ENCODE peak calls at places on chromosomes 11 and 22, in eight cellular contexts. One of them, this sample, is unnamed.

GRCh38 chr11:62851807-62852522 is 12.6 kb upstream of the WDR74 start:
- DNase-seq in breast epithelium: no peak
- DNase-seq in MM.1S: no peak
- DNase-seq in Peyer's patch: no peak
- DNase-seq in H9: no peak
- DNase-seq in suprapubic skin: no peak
- DNase-seq in ovary: no peak
- DNase-seq in GM23248: no peak
- DNase-seq in this sample: no peak

GRCh38 chr11:346529-346928 is 22.8 kb upstream of the B4GALNT4 start:
- DNase-seq in suprapubic skin: no peak
- DNase-seq in breast epithelium: no peak
- DNase-seq in Peyer's patch: no peak
- DNase-seq in GM23248: no peak
- DNase-seq in MM.1S: no peak
- DNase-seq in ovary: no peak
- DNase-seq in H9: no peak
- DNase-seq in this sample: no peak

GRCh38 chr11:1028616-1029015 is 7.9 kb downstream of the MUC6 start:
- DNase-seq in Peyer's patch: no peak
- DNase-seq in GM23248: no peak
- DNase-seq in breast epithelium: no peak
- DNase-seq in H9: no peak
- DNase-seq in MM.1S: no peak
- DNase-seq in ovary: no peak
- DNase-seq in suprapubic skin: no peak
- DNase-seq in this sample: no peak

GRCh38 chr22:24166811-24167210 is 14.5 kb upstream of the SUSD2 start:
- DNase-seq in H9: no peak
- DNase-seq in breast epithelium: no peak
- DNase-seq in MM.1S: no peak
- DNase-seq in Peyer's patch: no peak
- DNase-seq in GM23248: no peak
- DNase-seq in suprapubic skin: no peak
- DNase-seq in ovary: no peak
- DNase-seq in this sample: no peak

GRCh38 chr11:4008116-4008515 is 86.5 kb upstream of the RRM1 start:
- DNase-seq in breast epithelium: no peak
- DNase-seq in suprapubic skin: no peak
- DNase-seq in Peyer's patch: no peak
- DNase-seq in H9: no peak
- DNase-seq in MM.1S: no peak
- DNase-seq in ovary: no peak
- DNase-seq in GM23248: no peak
- DNase-seq in this sample: no peak

GRCh38 chr11:2109541-2110019 is 29.6 kb downstream of the IGF2 start:
- DNase-seq in H9: peak
- DNase-seq in Peyer's patch: no peak
- DNase-seq in GM23248: no peak
- DNase-seq in ovary: no peak
- DNase-seq in MM.1S: no peak
- DNase-seq in breast epithelium: no peak
- DNase-seq in suprapubic skin: no peak
- DNase-seq in this sample: no peak

GRCh38 chr11:44979536-44980399 is 29.1 kb upstream of the TP53I11 start:
- DNase-seq in suprapubic skin: no peak
- DNase-seq in MM.1S: no peak
- DNase-seq in breast epithelium: peak
- DNase-seq in GM23248: no peak
- DNase-seq in H9: peak
- DNase-seq in Peyer's patch: peak
- DNase-seq in ovary: no peak
- DNase-seq in this sample: no peak

GRCh38 chr22:37483050-37483449 is 3.1 kb downstream of the MFNG start:
- DNase-seq in H9: no peak
- DNase-seq in GM23248: no peak
- DNase-seq in ovary: no peak
- DNase-seq in Peyer's patch: no peak
- DNase-seq in MM.1S: no peak
- DNase-seq in breast epithelium: no peak
- DNase-seq in suprapubic skin: no peak
- DNase-seq in this sample: no peak

GRCh38 chr11:70437111-70437784 is 38.9 kb downstream of the CTTN start:
- DNase-seq in MM.1S: no peak
- DNase-seq in suprapubic skin: no peak
- DNase-seq in H9: no peak
- DNase-seq in ovary: no peak
- DNase-seq in Peyer's patch: no peak
- DNase-seq in GM23248: no peak
- DNase-seq in breast epithelium: no peak
- DNase-seq in this sample: no peak

GRCh38 chr22:39314251-39314971 is 5.0 kb downstream of the RPL3 start:
- DNase-seq in ovary: no peak
- DNase-seq in H9: peak
- DNase-seq in breast epithelium: no peak
- DNase-seq in MM.1S: no peak
- DNase-seq in Peyer's patch: no peak
- DNase-seq in GM23248: peak
- DNase-seq in suprapubic skin: no peak
- DNase-seq in this sample: no peak

GRCh38 chr11:1280116-1281035 is 29.1 kb downstream of the TOLLIP start:
- DNase-seq in ovary: no peak
- DNase-seq in MM.1S: no peak
- DNase-seq in Peyer's patch: no peak
- DNase-seq in breast epithelium: no peak
- DNase-seq in H9: no peak
- DNase-seq in suprapubic skin: no peak
- DNase-seq in GM23248: no peak
- DNase-seq in this sample: no peak

GRCh38 chr22:30867746-30868662 is 100.6 kb downstream of the MORC2 start:
- DNase-seq in H9: peak
- DNase-seq in GM23248: no peak
- DNase-seq in MM.1S: no peak
- DNase-seq in breast epithelium: peak
- DNase-seq in Peyer's patch: no peak
- DNase-seq in ovary: no peak
- DNase-seq in suprapubic skin: peak
- DNase-seq in this sample: no peak

GRCh38 chr22:29167032-29167911 is 38.4 kb upstream of the EMID1 start:
- DNase-seq in H9: no peak
- DNase-seq in GM23248: no peak
- DNase-seq in Peyer's patch: no peak
- DNase-seq in ovary: no peak
- DNase-seq in MM.1S: peak
- DNase-seq in suprapubic skin: no peak
- DNase-seq in breast epithelium: no peak
- DNase-seq in this sample: no peak

GRCh38 chr11:85651118-85651517 is 3.4 kb downstream of the TMEM126A start:
- DNase-seq in GM23248: no peak
- DNase-seq in suprapubic skin: no peak
- DNase-seq in ovary: no peak
- DNase-seq in H9: no peak
- DNase-seq in breast epithelium: no peak
- DNase-seq in Peyer's patch: no peak
- DNase-seq in MM.1S: no peak
- DNase-seq in this sample: no peak
- H3K27ac ChIP-seq in GM23248: no peak
- H3K27ac ChIP-seq in suprapubic skin: no peak
- H3K27ac ChIP-seq in ovary: no peak
- H3K27ac ChIP-seq in H9: no peak
- H3K27ac ChIP-seq in breast epithelium: no peak
- H3K27ac ChIP-seq in Peyer's patch: no peak
- H3K27ac ChIP-seq in MM.1S: no peak
- H3K27ac ChIP-seq in this sample: no peak

DNA sequence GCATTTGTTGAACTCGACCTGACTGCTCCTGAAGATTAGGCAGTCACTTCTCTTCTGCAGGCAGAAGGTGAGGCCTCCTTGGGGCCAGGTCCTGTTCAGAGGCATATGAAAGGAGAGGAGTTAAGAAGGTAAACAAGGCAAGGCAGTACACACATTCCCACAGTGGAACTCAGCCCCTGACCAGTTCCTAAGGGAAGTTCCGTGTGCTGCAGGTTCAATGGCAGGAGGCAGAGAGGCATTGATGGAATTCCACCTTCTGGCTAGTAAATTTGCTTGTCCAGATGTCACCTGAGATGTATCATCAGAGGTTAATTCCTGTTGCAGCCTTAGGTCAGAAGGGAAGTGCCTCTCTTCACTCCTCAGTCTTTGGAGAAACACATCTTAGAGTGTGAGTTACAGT is 336.9 kb upstream of the MTNR1B start:
- DNase-seq in Peyer's patch: no peak
- DNase-seq in MM.1S: no peak
- DNase-seq in suprapubic skin: no peak
- DNase-seq in H9: peak
- DNase-seq in ovary: no peak
- DNase-seq in breast epithelium: no peak
- DNase-seq in GM23248: no peak
- DNase-seq in this sample: no peak
- H3K27ac ChIP-seq in Peyer's patch: no peak
- H3K27ac ChIP-seq in MM.1S: no peak
- H3K27ac ChIP-seq in suprapubic skin: no peak
- H3K27ac ChIP-seq in H9: no peak
- H3K27ac ChIP-seq in ovary: no peak
- H3K27ac ChIP-seq in breast epithelium: no peak
- H3K27ac ChIP-seq in GM23248: no peak
- H3K27ac ChIP-seq in this sample: no peak

DNA sequence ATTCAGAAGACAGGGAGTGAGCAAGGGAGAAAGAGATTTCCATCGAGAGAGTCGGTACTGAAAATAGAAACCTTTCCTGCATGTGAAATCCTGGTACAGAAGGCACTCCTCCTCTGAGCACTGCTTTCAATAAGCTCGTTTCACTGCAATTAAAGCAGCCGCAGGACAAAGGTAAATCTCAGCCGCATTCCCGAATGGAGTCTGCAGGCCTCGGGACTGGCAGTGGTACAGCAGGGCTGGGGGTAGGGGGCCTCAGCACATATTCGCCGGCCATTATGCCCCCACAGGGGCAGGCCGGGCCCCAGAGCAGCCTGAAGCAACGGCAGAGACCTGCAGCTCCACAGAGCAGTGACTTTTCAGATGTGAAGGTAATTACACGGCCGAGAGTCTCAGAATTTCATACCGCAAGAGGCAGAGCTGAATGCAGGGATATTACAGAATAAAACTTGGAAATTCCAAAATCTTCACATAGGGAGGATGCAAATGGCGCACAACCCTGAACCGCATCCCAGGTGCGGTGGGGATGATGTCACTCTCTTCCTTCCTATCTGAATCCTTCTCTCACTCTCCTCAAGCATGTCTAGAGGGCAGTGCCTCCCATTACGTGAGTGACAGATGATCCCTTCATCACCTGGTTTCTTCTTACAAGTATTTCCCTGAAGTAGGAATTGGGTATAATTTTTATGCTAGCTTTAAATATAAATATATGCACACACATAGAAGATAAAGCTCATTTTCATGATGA is 622.1 kb downstream of the OPCML start:
- DNase-seq in breast epithelium: no peak
- DNase-seq in Peyer's patch: no peak
- DNase-seq in H9: no peak
- DNase-seq in MM.1S: no peak
- DNase-seq in GM23248: no peak
- DNase-seq in ovary: no peak
- DNase-seq in suprapubic skin: no peak
- DNase-seq in this sample: no peak
- H3K27ac ChIP-seq in breast epithelium: no peak
- H3K27ac ChIP-seq in Peyer's patch: peak
- H3K27ac ChIP-seq in H9: no peak
- H3K27ac ChIP-seq in MM.1S: no peak
- H3K27ac ChIP-seq in GM23248: no peak
- H3K27ac ChIP-seq in ovary: no peak
- H3K27ac ChIP-seq in suprapubic skin: no peak
- H3K27ac ChIP-seq in this sample: no peak

GRCh38 chr22:21766933-21767462 is 31.4 kb upstream of the YPEL1 start:
- DNase-seq in H9: no peak
- DNase-seq in Peyer's patch: no peak
- DNase-seq in breast epithelium: no peak
- DNase-seq in ovary: no peak
- DNase-seq in MM.1S: no peak
- DNase-seq in GM23248: no peak
- DNase-seq in suprapubic skin: no peak
- DNase-seq in this sample: no peak
- H3K27ac ChIP-seq in H9: no peak
- H3K27ac ChIP-seq in Peyer's patch: peak
- H3K27ac ChIP-seq in breast epithelium: no peak
- H3K27ac ChIP-seq in ovary: no peak
- H3K27ac ChIP-seq in MM.1S: no peak
- H3K27ac ChIP-seq in GM23248: no peak
- H3K27ac ChIP-seq in suprapubic skin: no peak
- H3K27ac ChIP-seq in this sample: no peak

GRCh38 chr11:95255523-95256165 is 24.6 kb upstream of the SESN3 start:
- DNase-seq in Peyer's patch: no peak
- DNase-seq in breast epithelium: no peak
- DNase-seq in GM23248: no peak
- DNase-seq in ovary: no peak
- DNase-seq in MM.1S: no peak
- DNase-seq in suprapubic skin: no peak
- DNase-seq in H9: no peak
- DNase-seq in this sample: no peak

GRCh38 chr11:95248666-95249467 is 17.9 kb upstream of the SESN3 start:
- DNase-seq in breast epithelium: no peak
- DNase-seq in ovary: no peak
- DNase-seq in Peyer's patch: no peak
- DNase-seq in suprapubic skin: no peak
- DNase-seq in MM.1S: no peak
- DNase-seq in GM23248: no peak
- DNase-seq in H9: peak
- DNase-seq in this sample: no peak

GRCh38 chr11:95257596-95257995 is 26.6 kb upstream of the SESN3 start:
- DNase-seq in breast epithelium: no peak
- DNase-seq in MM.1S: no peak
- DNase-seq in ovary: no peak
- DNase-seq in suprapubic skin: no peak
- DNase-seq in Peyer's patch: no peak
- DNase-seq in GM23248: no peak
- DNase-seq in H9: no peak
- DNase-seq in this sample: no peak

GRCh38 chr11:95256204-95256819 is 25.3 kb upstream of the SESN3 start:
- DNase-seq in H9: no peak
- DNase-seq in ovary: no peak
- DNase-seq in Peyer's patch: no peak
- DNase-seq in GM23248: no peak
- DNase-seq in suprapubic skin: no peak
- DNase-seq in MM.1S: no peak
- DNase-seq in breast epithelium: no peak
- DNase-seq in this sample: no peak

GRCh38 chr11:95254139-95254704 is 23.2 kb upstream of the SESN3 start:
- DNase-seq in Peyer's patch: peak
- DNase-seq in MM.1S: peak
- DNase-seq in ovary: peak
- DNase-seq in suprapubic skin: peak
- DNase-seq in GM23248: peak
- DNase-seq in H9: peak
- DNase-seq in breast epithelium: peak
- DNase-seq in this sample: peak
- H3K27ac ChIP-seq in Peyer's patch: peak
- H3K27ac ChIP-seq in MM.1S: no peak
- H3K27ac ChIP-seq in ovary: no peak
- H3K27ac ChIP-seq in suprapubic skin: peak
- H3K27ac ChIP-seq in GM23248: peak
- H3K27ac ChIP-seq in H9: peak
- H3K27ac ChIP-seq in breast epithelium: peak
- H3K27ac ChIP-seq in this sample: peak

This sample was measured in substantia nigra.